ENCODE peak calls at places on chromosomes 7 and 10, in four cellular contexts. U, N, X and V are unnamed samples.

GRCh38 chr7:51220226-51220625 is 96.4 kb downstream of the COBL start:
- DNase-seq in U (no peak), N (no peak), X (no peak), V (no peak)

GRCh38 chr10:51233337-51234100 is 159.2 kb downstream of the PRKG1 start:
- DNase-seq in N (no peak), X (no peak), U (no peak), V (no peak)

GRCh38 chr7:44061645-44062179 is 3.7 kb downstream of the PGAM2 start:
- DNase-seq in X (no peak), U (no peak), N (no peak), V (no peak)

GRCh38 chr10:61160253-61160652 is 216.3 kb upstream of the RHOBTB1 start:
- DNase-seq in U (no peak), N (no peak), X (no peak), V (no peak)

GRCh38 chr7:141208539-141208938 is 134.7 kb downstream of the TMEM178B start:
- DNase-seq in U (no peak), N (no peak), X (no peak), V (no peak)

GRCh38 chr7:87852306-87852705 is 23.9 kb downstream of the SLC25A40 start:
- DNase-seq in N (no peak), X (no peak), U (no peak), V (no peak)

GRCh38 chr10:77636967-77637473 is 588 bp downstream of the KCNMA1 start:
- DNase-seq in X (no peak), U (peak), N (no peak), V (no peak)

GRCh38 chr10:119455609-119456434 is 86.7 kb downstream of the RGS10 start:
- DNase-seq in U (no peak), X (no peak), N (no peak), V (no peak)

GRCh38 chr7:105429746-105430612 is 41.3 kb upstream of the SRPK2 start:
- DNase-seq in U (peak), X (peak), N (peak), V (peak)

GRCh38 chr7:138663741-138664710 is 37.1 kb downstream of the SVOPL start:
- DNase-seq in X (no peak), N (no peak), U (peak), V (no peak)

GRCh38 chr7:112056409-112056808 is 149.8 kb downstream of the DOCK4 start:
- DNase-seq in U (no peak), N (no peak), X (no peak), V (no peak)

GRCh38 chr7:16491148-16491547 is 25.6 kb upstream of the SOSTDC1 start:
- DNase-seq in N (no peak), X (no peak), U (no peak), V (no peak)

GRCh38 chr7:94182066-94182465 is 177.9 kb upstream of the BET1 start:
- DNase-seq in U (peak), N (no peak), X (no peak), V (no peak)

GRCh38 chr7:120398284-120399000 is 125.5 kb downstream of the KCND2 start:
- DNase-seq in X (no peak), N (no peak), U (no peak), V (no peak)

GRCh38 chr10:5888843-5889623 is 660 bp downstream of the ANKRD16 start:
- DNase-seq in X (peak), U (peak), N (peak), V (peak)

GRCh38 chr7:97859606-97860204 is 12.5 kb downstream of the ASNS start:
- DNase-seq in U (no peak), X (no peak), N (no peak), V (no peak)

GRCh38 chr10:70783056-70783684 is 2.0 kb downstream of the TBATA start:
- DNase-seq in U (no peak), N (no peak), X (no peak), V (no peak)

GRCh38 chr10:131868436-131868835 is 32.4 kb upstream of the PPP2R2D start:
- DNase-seq in U (no peak), X (no peak), N (no peak), V (no peak)

GRCh38 chr7:132650498-132650897 is 74.2 kb upstream of the PLXNA4 start:
- DNase-seq in U (peak), X (no peak), N (no peak), V (no peak)

GRCh38 chr7:107614425-107614824 is 34.4 kb downstream of the BCAP29 start:
- DNase-seq in U (peak), N (no peak), X (no peak), V (no peak)

GRCh38 chr7:129530881-129531391 is 28.6 kb downstream of the SMKR1 start:
- DNase-seq in N (no peak), X (no peak), U (no peak), V (no peak)

GRCh38 chr7:45238806-45239205 is 81.2 kb downstream of the RAMP3 start:
- DNase-seq in U (no peak), N (no peak), X (no peak), V (no peak)

GRCh38 chr10:18303851-18304800 is 163.9 kb downstream of the CACNB2 start:
- DNase-seq in N (no peak), U (no peak), X (peak), V (no peak)

GRCh38 chr10:13296476-13296875 is 3.4 kb downstream of the PHYH start:
- DNase-seq in X (no peak), U (no peak), N (no peak), V (no peak)

GRCh38 chr7:97003262-97004236 is 1.8 kb upstream of the DLX6 start:
- DNase-seq in X (no peak), U (no peak), N (no peak), V (no peak)

GRCh38 chr10:101481256-101481655 is 106.8 kb downstream of the POLL start:
- DNase-seq in X (no peak), N (no peak), U (no peak), V (no peak)

GRCh38 chr7:151428393-151429231 is 11.3 kb downstream of the CRYGN start:
- DNase-seq in X (no peak), U (no peak), N (no peak), V (no peak)

GRCh38 chr10:12701696-12702095 is 299.8 kb downstream of the CCDC3 start:
- DNase-seq in X (no peak), N (no peak), U (no peak), V (no peak)

GRCh38 chr7:143892527-143893300 is 9.3 kb downstream of the TCAF1 start:
- DNase-seq in X (no peak), U (no peak), N (no peak), V (no peak)

GRCh38 chr7:148492157-148492860 is 98.3 kb upstream of the C7orf33 start:
- DNase-seq in U (no peak), N (no peak), X (no peak), V (no peak)

GRCh38 chr10:13924020-13924725 is 337.4 kb downstream of the PRPF18 start:
- DNase-seq in X (no peak), U (peak), N (no peak), V (no peak)